ENCODE peak calls at places on chromosomes 16 and 17, in five cellular contexts. O, J, I, S and Q are unnamed samples.

GRCh38 chr16:81265658-81266451 is 27.4 kb downstream of the BCO1 start:
- DNase-seq in O (no peak), S (peak), I (peak), J (no peak), Q (peak)

GRCh38 chr16:72299684-72300243 is 127.8 kb upstream of the PMFBP1 start:
- DNase-seq in S (no peak), I (no peak), J (no peak), O (peak), Q (no peak)

GRCh38 chr16:57566436-57566835 is 24.0 kb downstream of the ADGRG5 start:
- DNase-seq in S (no peak), O (no peak), I (no peak), J (no peak), Q (no peak)

GRCh38 chr16:17556276-17557052 is 85.7 kb upstream of the XYLT1 start:
- DNase-seq in O (peak), S (peak), I (no peak), J (peak), Q (peak)

GRCh38 chr17:60154616-60155426 is 5.0 kb downstream of the CA4 start:
- DNase-seq in S (peak), O (no peak), J (peak), I (peak), Q (peak)

GRCh38 chr17:61285483-61286320 is 113.9 kb upstream of the TBX2 start:
- DNase-seq in J (peak), I (peak), O (no peak), S (peak), Q (peak)

GRCh38 chr16:51508813-51509212 is 357.7 kb upstream of the SALL1 start:
- DNase-seq in I (no peak), J (peak), S (peak), O (no peak), Q (peak)

GRCh38 chr16:86571197-86571915 is 4.7 kb downstream of the FOXC2 start:
- DNase-seq in I (no peak), J (peak), O (no peak), S (peak), Q (no peak)

GRCh38 chr17:14886200-14886739 is 378.9 kb downstream of the PMP22 start:
- DNase-seq in S (peak), O (peak), I (no peak), J (peak), Q (peak)

GRCh38 chr16:50198802-50199410 is 45.8 kb downstream of the TENT4B start:
- DNase-seq in J (no peak), S (no peak), O (peak), I (no peak), Q (no peak)

GRCh38 chr17:46820592-46821450 is 2.3 kb upstream of the WNT3 start:
- DNase-seq in S (no peak), O (no peak), J (no peak), I (no peak), Q (no peak)

GRCh38 chr16:89134269-89134668 is 37.3 kb upstream of the CDH15 start:
- DNase-seq in S (no peak), I (no peak), J (no peak), O (no peak), Q (no peak)

GRCh38 chr17:19447085-19447583 is 36.1 kb downstream of the RNF112 start:
- DNase-seq in S (peak), J (peak), O (peak), I (peak), Q (peak)

GRCh38 chr17:64401941-64402340 is 11.3 kb upstream of the PECAM1 start:
- DNase-seq in O (no peak), S (no peak), I (no peak), J (peak), Q (no peak)

GRCh38 chr17:72136692-72137550 is 16.1 kb downstream of the SOX9 start:
- DNase-seq in O (no peak), S (peak), I (no peak), J (peak), Q (peak)

GRCh38 chr17:37259030-37259735 is 116.6 kb upstream of the C17orf78 start:
- DNase-seq in S (peak), J (peak), I (no peak), O (no peak), Q (peak)

GRCh38 chr16:66886914-66887313 is 6.6 kb downstream of the PDP2 start:
- DNase-seq in I (no peak), S (no peak), J (no peak), O (no peak), Q (no peak)

GRCh38 chr17:28744104-28744801 is 442 bp downstream of the TRAF4 start:
- DNase-seq in J (peak), I (peak), S (peak), O (peak), Q (peak)

GRCh38 chr16:2663553-2664521 is 18.5 kb upstream of the KCTD5 start:
- DNase-seq in O (no peak), I (no peak), J (peak), S (peak), Q (peak)

GRCh38 chr17:55340726-55341125 is 76.0 kb downstream of the HLF start:
- DNase-seq in J (no peak), I (no peak), O (no peak), S (no peak), Q (no peak)

GRCh38 chr17:36460265-36460937 is 26.1 kb upstream of the ZNHIT3 start:
- DNase-seq in J (no peak), I (no peak), S (no peak), O (no peak), Q (no peak)

GRCh38 chr16:85569615-85570212 is 43.4 kb upstream of the GSE1 start:
- DNase-seq in S (peak), J (no peak), I (no peak), O (no peak), Q (peak)

GRCh38 chr17:63984651-63985386 is 12.1 kb upstream of the SCN4A start:
- DNase-seq in S (peak), J (peak), I (peak), O (peak), Q (peak)

GRCh38 chr17:66451188-66452149 is 149.1 kb downstream of the PRKCA start:
- DNase-seq in S (no peak), J (no peak), O (peak), I (no peak), Q (no peak)

GRCh38 chr17:40556198-40556661 is 9.0 kb downstream of the CCR7 start:
- DNase-seq in S (no peak), O (no peak), J (no peak), I (no peak), Q (no peak)

GRCh38 chr16:81758376-81758775 is 20.7 kb upstream of the PLCG2 start:
- DNase-seq in J (peak), O (peak), I (no peak), S (peak), Q (no peak)

GRCh38 chr17:56994009-56994792 is 16.3 kb downstream of the SCPEP1 start:
- DNase-seq in J (peak), S (no peak), O (no peak), I (no peak), Q (peak)

GRCh38 chr17:28807925-28808641 is 34.5 kb downstream of the FAM222B start:
- DNase-seq in O (peak), S (peak), J (peak), I (no peak), Q (peak)

GRCh38 chr17:48246623-48247022 is 139.1 kb downstream of the SNX11 start:
- DNase-seq in S (peak), O (no peak), J (peak), I (no peak), Q (peak)

GRCh38 chr17:76053230-76054111 is 18.8 kb downstream of the SRP68 start:
- DNase-seq in S (peak), I (no peak), O (no peak), J (peak), Q (no peak)

GRCh38 chr17:4769628-4770027 is 2.1 kb upstream of the TM4SF5 start:
- DNase-seq in J (peak), O (peak), I (no peak), S (no peak), Q (peak)

GRCh38 chr17:4768281-4768680 is 3.4 kb upstream of the TM4SF5 start:
- DNase-seq in O (no peak), S (no peak), J (no peak), I (no peak), Q (no peak)

GRCh38 chr17:4770632-4771031 is 1.1 kb upstream of the TM4SF5 start:
- DNase-seq in O (no peak), S (no peak), I (no peak), J (no peak), Q (no peak)

GRCh38 chr17:4772235-4772613 is 538 bp downstream of the TM4SF5 start:
- DNase-seq in J (no peak), I (no peak), S (no peak), O (no peak), Q (no peak)

GRCh38 chr17:4771519-4772234 is at the start of gene TM4SF5:
- DNase-seq in S (no peak), I (no peak), O (peak), J (no peak), Q (no peak)
- H3K4me3 ChIP-seq in S (no peak), I (no peak), O (peak), J (no peak), Q (no peak)

GRCh38 chr17:77281904-77282367 is 141.2 kb downstream of the SEC14L1 start:
- DNase-seq in I (no peak), O (no peak), J (no peak), S (no peak), Q (no peak)

GRCh38 chr17:77280304-77280910 is 139.6 kb downstream of the SEC14L1 start:
- DNase-seq in J (peak), S (no peak), I (no peak), O (no peak), Q (peak)

GRCh38 chr17:77279448-77280303 is 138.9 kb downstream of the SEC14L1 start:
- DNase-seq in O (peak), I (no peak), J (peak), S (no peak), Q (peak)

GRCh38 chr17:77282524-77283515 is 142.1 kb downstream of the SEC14L1 start:
- DNase-seq in I (no peak), J (peak), S (no peak), O (peak), Q (peak)

GRCh38 chr17:77281024-77281903 is 140.5 kb downstream of the SEC14L1 start:
- DNase-seq in O (peak), S (no peak), I (peak), J (no peak), Q (peak)
- TF ChIP-seq CTCF in O (peak), S (no peak), I (peak), J (no peak), Q (no peak)

DNA sequence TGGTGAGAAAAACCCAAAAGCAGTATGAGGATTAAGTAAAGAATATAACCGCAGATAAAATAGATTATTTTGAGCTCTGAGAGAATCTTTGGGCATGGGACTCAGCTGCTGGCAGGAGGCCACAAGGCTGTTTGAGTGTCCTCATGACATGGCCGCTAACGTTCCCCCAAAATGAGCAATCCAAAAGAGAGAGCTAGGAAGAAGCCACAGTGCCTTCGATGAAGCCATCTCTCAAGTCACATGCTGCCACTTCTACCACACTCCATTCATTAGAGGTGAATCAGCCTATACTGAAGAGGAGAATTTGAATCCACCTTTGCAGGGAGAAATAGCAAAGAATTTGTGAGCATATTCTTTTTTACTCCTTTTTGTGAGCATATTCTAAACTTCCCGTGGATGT is 34.2 kb downstream of the ANKFY1 start:
- DNase-seq in I (peak), S (peak), O (no peak), J (peak), Q (peak)
- H3K4me3 ChIP-seq in I (peak), S (no peak), O (no peak), J (no peak), Q (peak)

DNA sequence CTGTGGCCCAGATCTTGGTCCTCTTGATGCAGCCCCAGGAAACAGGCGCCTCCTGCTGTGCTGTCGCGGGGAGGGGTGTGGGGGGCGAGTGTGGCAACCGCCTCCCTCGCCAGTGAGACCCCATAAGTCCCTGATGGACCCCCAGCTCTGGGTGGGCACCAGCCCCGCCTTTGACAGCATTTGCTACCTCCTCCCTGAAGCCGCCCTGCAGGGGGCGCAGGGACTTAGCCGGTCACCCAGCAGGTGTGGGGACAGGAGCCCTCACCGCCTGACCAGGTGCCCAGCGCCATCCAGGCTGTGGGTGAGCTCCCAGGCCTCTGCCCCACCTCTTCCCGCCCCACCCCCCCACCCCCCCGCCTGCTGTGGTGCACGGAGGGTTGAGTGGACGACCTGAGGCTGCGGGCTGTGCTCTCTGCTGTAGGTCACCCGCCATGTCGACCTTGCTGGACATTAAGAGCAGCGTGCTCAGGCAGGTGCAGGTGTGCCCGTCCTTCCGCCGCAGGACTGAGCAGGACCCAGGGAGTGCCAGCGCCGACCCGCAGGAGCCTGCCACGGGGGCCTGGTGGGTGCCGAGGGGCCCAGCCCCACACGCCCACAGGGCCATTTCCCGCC is 4.8 kb downstream of the BAIAP3 start:
- DNase-seq in O (peak), J (no peak), I (no peak), S (no peak), Q (no peak)
- TF ChIP-seq CTCF in O (peak), J (peak), I (peak), S (peak), Q (no peak)

GRCh38 chr17:77146882-77147281 is 6.1 kb downstream of the SEC14L1 start:
- DNase-seq in I (no peak), O (no peak), S (no peak), J (no peak), Q (no peak)
- H3K4me3 ChIP-seq in I (peak), O (no peak), S (no peak), J (no peak), Q (no peak)

GRCh38 chr16:74700206-74701040 is at the start of gene MLKL:
- DNase-seq in S (peak), O (peak), I (peak), J (peak), Q (peak)
- TF ChIP-seq CTCF in S (peak), O (peak), I (no peak), J (no peak), Q (no peak)

GRCh38 chr17:80906364-80907259 is 85.0 kb upstream of the CHMP6 start:
- DNase-seq in S (no peak), I (no peak), J (no peak), O (no peak), Q (no peak)

GRCh38 chr17:80905586-80906230 is 85.9 kb upstream of the CHMP6 start:
- DNase-seq in J (no peak), I (no peak), S (no peak), O (no peak), Q (no peak)

GRCh38 chr17:80908776-80909175 is 82.9 kb upstream of the CHMP6 start:
- DNase-seq in J (no peak), S (no peak), I (peak), O (no peak), Q (no peak)

GRCh38 chr17:80908206-80908605 is 83.4 kb upstream of the CHMP6 start:
- DNase-seq in O (no peak), J (no peak), I (peak), S (no peak), Q (no peak)

GRCh38 chr17:80907281-80907680 is 84.4 kb upstream of the CHMP6 start:
- DNase-seq in S (no peak), O (no peak), J (no peak), I (no peak), Q (no peak)
- H3K4me3 ChIP-seq in S (no peak), O (no peak), J (no peak), I (no peak), Q (no peak)